ENCODE peak calls at places on chromosomes 13 and 19, in nine cellular contexts. X, V, L, Z, C, E, I, U and J are unnamed samples.

GRCh38 chr19:43784251-43784980 is 3.6 kb upstream of the KCNN4 start:
- DNase-seq in X (no peak), V (peak), L (peak), Z (peak), C (no peak), E (peak), I (no peak), U (no peak), J (no peak)

GRCh38 chr13:19239114-19239860 is 57.7 kb upstream of the TUBA3C start:
- DNase-seq in X (no peak), V (no peak), L (no peak), Z (no peak), C (no peak), E (no peak), I (no peak), U (no peak), J (no peak)

GRCh38 chr19:45040059-45040767 is 1.4 kb downstream of the CLASRP start:
- DNase-seq in X (no peak), V (no peak), L (no peak), Z (no peak), C (no peak), E (no peak), I (no peak), U (no peak), J (no peak)

GRCh38 chr19:6740589-6741348 is 1.3 kb downstream of the TRIP10 start:
- DNase-seq in X (no peak), V (no peak), L (no peak), Z (no peak), C (peak), E (no peak), I (peak), U (no peak), J (no peak)

GRCh38 chr19:45069056-45069455 is 7.2 kb downstream of the ZNF296 start:
- DNase-seq in X (no peak), V (peak), L (no peak), Z (no peak), C (no peak), E (no peak), I (no peak), U (no peak), J (no peak)

GRCh38 chr13:41565221-41565620 is 107.9 kb downstream of the RGCC start:
- DNase-seq in X (no peak), V (no peak), L (no peak), Z (peak), C (no peak), E (no peak), I (no peak), U (no peak), J (peak)

GRCh38 chr13:112637017-112637801 is 49.3 kb upstream of the TUBGCP3 start:
- DNase-seq in X (no peak), V (no peak), L (no peak), Z (no peak), C (no peak), E (no peak), I (peak), U (no peak), J (no peak)

GRCh38 chr19:3457531-3458228 is 22.6 kb downstream of the SMIM24 start:
- DNase-seq in X (no peak), V (no peak), L (no peak), Z (no peak), C (no peak), E (no peak), I (no peak), U (no peak), J (peak)

GRCh38 chr19:32318884-32319520 is 26.4 kb upstream of the ZNF507 start:
- DNase-seq in X (peak), V (peak), L (no peak), Z (no peak), C (no peak), E (no peak), I (no peak), U (no peak), J (peak)

GRCh38 chr13:41145136-41145908 is 12.7 kb upstream of the KBTBD6 start:
- DNase-seq in X (no peak), V (peak), L (no peak), Z (peak), C (no peak), E (no peak), I (no peak), U (no peak), J (no peak)

GRCh38 chr19:18232540-18233223 is 6.4 kb upstream of the PDE4C start:
- DNase-seq in X (peak), V (peak), L (no peak), Z (no peak), C (no peak), E (no peak), I (no peak), U (no peak), J (no peak)

GRCh38 chr13:111288276-111288675 is 32.2 kb upstream of the TEX29 start:
- DNase-seq in X (no peak), V (no peak), L (no peak), Z (no peak), C (no peak), E (no peak), I (no peak), U (no peak), J (no peak)

GRCh38 chr13:41854758-41855157 is 106.2 kb downstream of the VWA8 start:
- DNase-seq in X (no peak), V (no peak), L (no peak), Z (no peak), C (no peak), E (no peak), I (no peak), U (no peak), J (peak)

GRCh38 chr13:87669379-87669978 is 1.7 kb upstream of the SLITRK5 start:
- DNase-seq in X (no peak), V (no peak), L (no peak), Z (no peak), C (no peak), E (no peak), I (no peak), U (no peak), J (no peak)

GRCh38 chr13:98368019-98368418 is 190.9 kb upstream of the RNF113B start:
- DNase-seq in X (no peak), V (no peak), L (no peak), Z (peak), C (no peak), E (no peak), I (no peak), U (no peak), J (peak)

GRCh38 chr19:18322318-18322758 is 538 bp downstream of the LSM4 start:
- DNase-seq in X (no peak), V (peak), L (no peak), Z (no peak), C (no peak), E (no peak), I (no peak), U (no peak), J (peak)

GRCh38 chr19:30696514-30696913 is 324.3 kb downstream of the ZNF536 start:
- DNase-seq in X (no peak), V (no peak), L (peak), Z (no peak), C (no peak), E (no peak), I (no peak), U (no peak), J (no peak)